ENCODE peak calls at places on chromosomes 1 and 21, in eight cellular contexts. T is AG04450; K is colonic mucosa; S is skeletal muscle cell; I is cardiac muscle cell; F is neuronal stem cell; Q is naive thymus-derived CD4-positive, alpha-beta T cell; L is foreskin fibroblast. Y is an unnamed sample.

GRCh38 chr1:240491156-240491555 is 120.8 kb downstream of the GREM2 start:
- DNase-seq in T (peak), K (no peak), S (no peak), I (no peak), F (no peak), Q (no peak), L (peak), Y (no peak)

GRCh38 chr1:98739762-98740161 is 78.2 kb downstream of the SNX7 start:
- DNase-seq in T (no peak), K (no peak), S (no peak), I (no peak), F (no peak), Q (no peak), L (no peak), Y (no peak)

GRCh38 chr1:201408176-201408814 is 9.2 kb upstream of the LAD1 start:
- DNase-seq in T (peak), K (peak), S (no peak), I (peak), F (peak), Q (peak), L (peak), Y (no peak)

GRCh38 chr1:119738100-119738720 is 26.5 kb downstream of the PHGDH start:
- DNase-seq in T (no peak), K (no peak), S (no peak), I (no peak), F (no peak), Q (no peak), L (no peak), Y (no peak)

GRCh38 chr1:207407655-207408256 is 46.4 kb upstream of the CR2 start:
- DNase-seq in T (no peak), K (no peak), S (peak), I (no peak), F (no peak), Q (no peak), L (peak), Y (no peak)

GRCh38 chr1:19812875-19813650 is 2.0 kb downstream of the RNF186 start:
- DNase-seq in T (no peak), K (peak), S (no peak), I (no peak), F (no peak), Q (no peak), L (no peak), Y (no peak)

GRCh38 chr21:45640888-45641479 is 2.5 kb upstream of the PCBP3 start:
- DNase-seq in T (no peak), K (peak), S (no peak), I (peak), F (no peak), Q (no peak), L (peak), Y (peak)

GRCh38 chr1:183576537-183576936 is 13.7 kb downstream of the NCF2 start:
- DNase-seq in T (no peak), K (no peak), S (no peak), I (peak), F (no peak), Q (no peak), L (no peak), Y (no peak)

GRCh38 chr1:203534012-203534411 is 40.1 kb downstream of the OPTC start:
- DNase-seq in T (no peak), K (no peak), S (no peak), I (no peak), F (no peak), Q (no peak), L (no peak), Y (no peak)

GRCh38 chr1:9592510-9593075 is 3.9 kb downstream of the TMEM201 start:
- DNase-seq in T (no peak), K (no peak), S (no peak), I (no peak), F (no peak), Q (no peak), L (no peak), Y (no peak)

GRCh38 chr1:210099921-210100320 is 132.7 kb upstream of the SERTAD4 start:
- DNase-seq in T (no peak), K (no peak), S (no peak), I (no peak), F (no peak), Q (no peak), L (no peak), Y (no peak)

GRCh38 chr1:212600980-212601379 is 7.6 kb upstream of the ATF3 start:
- DNase-seq in T (no peak), K (no peak), S (no peak), I (no peak), F (no peak), Q (no peak), L (peak), Y (no peak)

GRCh38 chr1:164320780-164321683 is 238.0 kb upstream of the PBX1 start:
- DNase-seq in T (no peak), K (peak), S (no peak), I (peak), F (peak), Q (no peak), L (peak), Y (no peak)

GRCh38 chr1:6580119-6580587 is 359 bp downstream of the ZBTB48 start:
- DNase-seq in T (no peak), K (no peak), S (no peak), I (no peak), F (no peak), Q (no peak), L (no peak), Y (no peak)

GRCh38 chr1:65958561-65959350 is 166.1 kb downstream of the PDE4B start:
- DNase-seq in T (peak), K (no peak), S (no peak), I (peak), F (peak), Q (peak), L (peak), Y (peak)

GRCh38 chr1:2073382-2074230 is 23.4 kb downstream of the PRKCZ start:
- DNase-seq in T (peak), K (no peak), S (peak), I (no peak), F (peak), Q (no peak), L (peak), Y (no peak)

GRCh38 chr1:100423832-100424337 is 71.6 kb downstream of the CDC14A start:
- DNase-seq in T (no peak), K (no peak), S (no peak), I (no peak), F (no peak), Q (no peak), L (no peak), Y (peak)

GRCh38 chr1:221743416-221744208 is 1.7 kb upstream of the DUSP10 start:
- DNase-seq in T (no peak), K (no peak), S (no peak), I (no peak), F (no peak), Q (no peak), L (no peak), Y (peak)

GRCh38 chr1:65343286-65343685 is 33.9 kb downstream of the DNAJC6 start:
- DNase-seq in T (no peak), K (no peak), S (peak), I (no peak), F (no peak), Q (no peak), L (peak), Y (no peak)

GRCh38 chr1:32332290-32333079 is 3.5 kb downstream of the MARCKSL1 start:
- DNase-seq in T (no peak), K (peak), S (no peak), I (peak), F (no peak), Q (no peak), L (no peak), Y (no peak)

GRCh38 chr1:91400133-91400725 is 4.4 kb downstream of the HFM1 start:
- DNase-seq in T (no peak), K (no peak), S (no peak), I (no peak), F (no peak), Q (no peak), L (peak), Y (no peak)

GRCh38 chr1:67997746-67998145 is 52.7 kb downstream of the DIRAS3 start:
- DNase-seq in T (no peak), K (no peak), S (no peak), I (no peak), F (no peak), Q (no peak), L (no peak), Y (no peak)

GRCh38 chr1:197908695-197909336 is 6.4 kb downstream of the C1orf53 start:
- DNase-seq in T (no peak), K (no peak), S (no peak), I (no peak), F (peak), Q (no peak), L (peak), Y (no peak)

GRCh38 chr1:209742409-209743144 is 13.3 kb upstream of the TRAF3IP3 start:
- DNase-seq in T (peak), K (no peak), S (peak), I (no peak), F (no peak), Q (no peak), L (peak), Y (no peak)

GRCh38 chr21:36097427-36098230 is 27.8 kb downstream of the CBR1 start:
- DNase-seq in T (no peak), K (no peak), S (no peak), I (no peak), F (no peak), Q (no peak), L (peak), Y (no peak)

GRCh38 chr1:173193639-173194038 is 13.5 kb downstream of the TNFSF4 start:
- DNase-seq in T (no peak), K (no peak), S (peak), I (no peak), F (no peak), Q (no peak), L (peak), Y (no peak)

GRCh38 chr1:177780096-177780700 is 189.7 kb downstream of the SEC16B start:
- DNase-seq in T (peak), K (no peak), S (peak), I (peak), F (no peak), Q (no peak), L (peak), Y (no peak)

GRCh38 chr21:42200906-42201614 is 17.9 kb upstream of the ABCG1 start:
- DNase-seq in T (no peak), K (no peak), S (no peak), I (no peak), F (no peak), Q (peak), L (no peak), Y (no peak)

GRCh38 chr1:40948741-40949528 is 30.6 kb upstream of the CTPS1 start:
- DNase-seq in T (peak), K (peak), S (peak), I (peak), F (peak), Q (peak), L (peak), Y (no peak)

GRCh38 chr1:40949563-40949962 is 29.9 kb upstream of the CTPS1 start:
- DNase-seq in T (no peak), K (no peak), S (no peak), I (no peak), F (no peak), Q (no peak), L (no peak), Y (no peak)

GRCh38 chr1:40944326-40944725 is 35.2 kb upstream of the CTPS1 start:
- DNase-seq in T (peak), K (no peak), S (peak), I (no peak), F (no peak), Q (no peak), L (peak), Y (no peak)

GRCh38 chr1:40944841-40945430 is 34.6 kb upstream of the CTPS1 start:
- DNase-seq in T (peak), K (no peak), S (no peak), I (no peak), F (no peak), Q (no peak), L (peak), Y (no peak)

GRCh38 chr1:40945491-40945973 is 34.0 kb upstream of the CTPS1 start:
- DNase-seq in T (no peak), K (no peak), S (no peak), I (no peak), F (no peak), Q (no peak), L (peak), Y (no peak)
- H3K4me3 ChIP-seq in T (no peak), K (no peak), S (no peak), I (no peak), F (no peak), Q (no peak), L (no peak), Y (no peak)

DNA sequence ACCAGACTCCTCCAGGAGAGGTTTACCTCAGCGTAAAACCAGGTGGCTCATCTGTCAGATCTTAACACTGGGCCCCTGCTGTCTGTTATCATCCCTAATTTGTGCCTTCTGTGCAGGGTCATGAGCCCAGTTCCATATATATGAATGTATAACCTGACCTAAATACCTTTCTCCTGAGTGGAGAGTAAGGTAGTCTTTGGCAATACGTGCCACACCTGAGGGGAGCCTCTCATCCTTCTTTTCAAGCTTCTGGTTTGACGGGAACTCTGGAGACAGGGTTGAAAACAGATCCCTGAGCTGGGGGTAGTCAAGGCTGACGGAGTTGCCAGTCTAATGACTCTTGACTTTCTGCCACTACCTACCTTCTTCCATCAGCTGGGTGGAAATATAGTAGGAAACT is 4.1 kb downstream of the SFT2D2 start:
- DNase-seq in T (no peak), K (no peak), S (no peak), I (no peak), F (no peak), Q (no peak), L (no peak), Y (no peak)
- H3K4me3 ChIP-seq in T (no peak), K (no peak), S (no peak), I (no peak), F (no peak), Q (no peak), L (no peak), Y (no peak)

DNA sequence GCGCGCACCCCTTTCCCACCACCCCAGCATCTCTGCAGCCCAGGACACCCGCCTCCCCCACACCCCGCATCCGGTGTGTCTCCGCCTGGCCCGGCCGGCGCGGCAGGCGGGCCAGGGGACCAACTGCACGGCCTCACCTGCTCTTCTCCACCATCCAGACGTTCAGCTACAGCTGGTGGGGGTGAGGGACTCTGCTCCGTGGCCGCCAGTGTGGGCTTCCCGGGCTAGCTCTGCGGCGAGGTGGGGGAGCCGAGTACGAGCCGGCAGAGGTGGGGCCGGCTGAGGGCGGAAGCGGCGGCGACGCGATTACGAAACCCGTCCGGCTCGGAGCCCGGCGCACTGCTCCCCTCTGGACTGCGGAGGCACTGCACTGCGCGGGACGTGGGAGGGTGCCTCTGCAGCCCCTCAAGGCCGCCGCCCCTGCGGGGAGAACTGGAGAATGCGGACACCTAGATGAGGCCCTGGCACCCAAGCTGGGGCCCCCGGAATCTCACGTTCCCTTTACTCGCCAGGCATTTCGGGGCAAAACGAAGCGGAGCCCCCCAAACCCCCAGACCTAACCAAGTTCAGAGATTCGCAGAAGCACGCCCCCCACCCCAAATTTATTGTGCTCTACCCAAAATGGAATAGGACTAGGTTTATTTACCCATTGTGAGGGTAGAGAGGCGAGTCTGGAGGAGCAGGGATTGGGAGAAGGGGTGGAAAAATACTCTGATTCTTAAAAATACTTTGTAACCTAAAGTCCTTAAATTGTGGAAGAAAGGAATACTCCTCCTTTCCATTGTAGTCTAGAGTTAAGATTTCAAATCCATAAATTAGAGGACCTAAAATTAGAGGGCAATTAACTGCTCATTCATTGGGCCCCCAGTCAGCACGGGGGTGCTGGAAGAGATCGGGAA is at the start of gene CDC42SE1:
- DNase-seq in T (peak), K (peak), S (no peak), I (peak), F (peak), Q (peak), L (peak), Y (peak)
- H3K4me3 ChIP-seq in T (peak), K (peak), S (peak), I (peak), F (peak), Q (peak), L (peak), Y (peak)

GRCh38 chr1:27331426-27331825 is 9.5 kb downstream of the TMEM222 start:
- DNase-seq in T (no peak), K (no peak), S (no peak), I (no peak), F (no peak), Q (no peak), L (no peak), Y (no peak)
- H3K4me3 ChIP-seq in T (no peak), K (no peak), S (no peak), I (no peak), F (no peak), Q (no peak), L (no peak), Y (no peak)

DNA sequence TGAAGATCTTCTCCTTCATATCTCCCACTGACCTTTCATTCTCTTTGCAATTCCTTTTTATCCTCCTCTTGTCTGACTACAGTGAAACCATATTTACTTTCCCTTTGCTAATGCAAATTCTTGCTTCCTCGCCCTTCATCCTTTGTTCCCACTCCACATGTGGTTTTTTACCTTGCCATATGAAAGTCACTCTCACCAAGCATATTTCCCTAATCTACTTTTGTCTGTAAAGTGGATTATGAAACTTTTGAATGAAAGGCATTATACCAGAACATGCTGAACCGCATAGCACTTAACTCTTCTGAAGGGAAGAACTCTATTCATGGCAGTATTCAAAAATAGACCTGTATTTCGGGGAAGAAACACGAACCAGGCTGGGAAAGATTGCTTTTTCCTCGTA is 8.0 kb upstream of the TMPRSS15 start:
- DNase-seq in T (no peak), K (no peak), S (no peak), I (no peak), F (peak), Q (no peak), L (no peak), Y (no peak)
- H3K4me3 ChIP-seq in T (no peak), K (no peak), S (no peak), I (no peak), F (no peak), Q (no peak), L (no peak), Y (no peak)